ENCODE peak calls at places on chromosomes 13 and 19, in ten cellular contexts. Y is prostate gland, U is heart right ventricle, I is IMR-90, W is endothelial cell, N is HFF-Myc, L is omental fat pad, O is Peyer's patch, A is mucosa of descending colon, F is MM.1S. M is an unnamed sample.

GRCh38 chr19:33407716-33408115 is 34.2 kb downstream of the CEBPG start:
- DNase-seq in Y (no peak), O (no peak), F (no peak), A (peak; percentile 39), I (no peak), W (no peak), N (no peak), L (no peak), U (no peak), M (no peak)

GRCh38 chr13:30143671-30144400 is 163.5 kb downstream of the KATNAL1 start:
- DNase-seq in N (no peak), Y (no peak), A (no peak), O (no peak), F (peak; percentile 8), U (no peak), W (no peak), I (peak; percentile 81), L (no peak), M (no peak)

GRCh38 chr19:56751078-56751489 is 79.5 kb upstream of the ZNF835 start:
- DNase-seq in A (no peak), N (no peak), F (no peak), W (no peak), Y (no peak), L (no peak), U (no peak), I (no peak), O (no peak), M (no peak)

GRCh38 chr19:768424-768823 is 17.5 kb downstream of the MISP start:
- DNase-seq in I (peak; percentile 83), A (no peak), L (no peak), N (no peak), O (no peak), F (no peak), W (no peak), Y (no peak), U (no peak), M (peak; percentile 54)

GRCh38 chr13:20989883-20990282 is 71.5 kb downstream of the LATS2 start:
- DNase-seq in W (no peak), I (no peak), Y (no peak), A (no peak), N (no peak), F (no peak), O (no peak), U (no peak), L (no peak), M (no peak)

GRCh38 chr13:99442273-99442895 is 58.9 kb upstream of the TM9SF2 start:
- DNase-seq in W (peak; percentile 42), N (no peak), U (peak; percentile 38), L (no peak), Y (peak; percentile 40), I (peak; percentile 45), F (peak; percentile 47), O (peak; percentile 84), A (no peak), M (no peak)

GRCh38 chr13:111011899-111012298 is 97.0 kb upstream of the ANKRD10 start:
- DNase-seq in L (no peak), N (no peak), I (no peak), F (no peak), O (no peak), Y (no peak), A (no peak), U (no peak), W (no peak), M (no peak)

GRCh38 chr19:29086182-29086581 is 126.8 kb downstream of the UQCRFS1 start:
- DNase-seq in F (no peak), W (no peak), A (no peak), L (no peak), Y (no peak), I (no peak), O (no peak), N (no peak), U (no peak), M (no peak)

GRCh38 chr13:96822900-96823299 is 171.4 kb downstream of the OXGR1 start:
- DNase-seq in N (no peak), U (no peak), F (peak; percentile 53), I (no peak), O (peak; percentile 50), Y (peak; percentile 10), A (no peak), W (peak; percentile 44), L (no peak), M (no peak)

GRCh38 chr19:55597493-55597892 is 1.8 kb downstream of the FIZ1 start:
- DNase-seq in L (no peak), N (no peak), I (no peak), A (peak; percentile 68), O (no peak), F (no peak), W (no peak), Y (no peak), U (no peak), M (no peak)

GRCh38 chr13:98837896-98838295 is 85.4 kb upstream of the SLC15A1 start:
- DNase-seq in L (no peak), O (no peak), A (no peak), U (no peak), I (no peak), F (no peak), W (no peak), N (no peak), Y (no peak), M (no peak)

GRCh38 chr13:80906860-80907259 is 565.9 kb upstream of the SPRY2 start:
- DNase-seq in O (no peak), N (no peak), W (no peak), L (no peak), F (no peak), A (no peak), I (no peak), Y (no peak), U (no peak), M (no peak)

GRCh38 chr13:92984151-92984550 is 242.5 kb upstream of the GPC6 start:
- DNase-seq in A (no peak), W (no peak), L (no peak), U (no peak), I (peak; percentile 56), Y (no peak), N (no peak), F (no peak), O (no peak), M (no peak)

GRCh38 chr19:7497292-7497691 is 8.5 kb upstream of the PEX11G start:
- DNase-seq in A (no peak), N (no peak), W (peak; percentile 34), O (no peak), Y (no peak), L (no peak), I (no peak), U (no peak), F (peak; percentile 34), M (no peak)

GRCh38 chr13:100333141-100333540 is 244.2 kb downstream of the PCCA start:
- DNase-seq in N (peak; percentile 50), Y (no peak), W (no peak), L (no peak), A (no peak), O (no peak), F (no peak), I (no peak), U (no peak), M (no peak)

GRCh38 chr19:19474950-19475781 is 40.2 kb downstream of the TSSK6 start:
- DNase-seq in O (no peak), L (no peak), I (no peak), A (peak; percentile 47), W (no peak), N (no peak), Y (no peak), F (no peak), U (no peak), M (no peak)

GRCh38 chr19:39156230-39156890 is 30.8 kb downstream of the PAK4 start:
- DNase-seq in Y (no peak), L (no peak), I (peak; percentile 29), A (no peak), N (no peak), W (no peak), O (no peak), U (no peak), F (no peak), M (no peak)

GRCh38 chr13:19586904-19587634 is 25.7 kb upstream of the TPTE2 start:
- DNase-seq in O (peak; percentile 79), Y (no peak), W (no peak), I (peak; percentile 34), U (no peak), F (peak; percentile 74), L (no peak), N (peak; percentile 24), A (peak; percentile 76), M (no peak)

GRCh38 chr19:42023943-42024260 is 29.9 kb upstream of the ATP1A3 start:
- DNase-seq in A (no peak), U (no peak), Y (no peak), F (no peak), L (no peak), W (no peak), O (no peak), N (no peak), I (no peak), M (no peak)
- TF ChIP-seq CTCF in A (no peak), U (no peak), Y (no peak), F (no peak), L (no peak), W (peak; percentile 3), O (no peak), N (no peak), I (no peak), M (no peak)

GRCh38 chr19:3146677-3147100 is 10.9 kb downstream of the GNA15 start:
- DNase-seq in A (peak; percentile 61), W (peak; percentile 61), I (no peak), Y (no peak), F (peak; percentile 21), L (no peak), N (no peak), U (no peak), O (peak; percentile 69), M (no peak)
- TF ChIP-seq CTCF in A (peak; percentile 58), W (peak; percentile 87), I (peak; percentile 52), Y (peak; percentile 40), F (peak; percentile 86), L (no peak), N (peak; percentile 88), U (peak; percentile 66), O (peak; percentile 50), M (peak; percentile 71)

DNA sequence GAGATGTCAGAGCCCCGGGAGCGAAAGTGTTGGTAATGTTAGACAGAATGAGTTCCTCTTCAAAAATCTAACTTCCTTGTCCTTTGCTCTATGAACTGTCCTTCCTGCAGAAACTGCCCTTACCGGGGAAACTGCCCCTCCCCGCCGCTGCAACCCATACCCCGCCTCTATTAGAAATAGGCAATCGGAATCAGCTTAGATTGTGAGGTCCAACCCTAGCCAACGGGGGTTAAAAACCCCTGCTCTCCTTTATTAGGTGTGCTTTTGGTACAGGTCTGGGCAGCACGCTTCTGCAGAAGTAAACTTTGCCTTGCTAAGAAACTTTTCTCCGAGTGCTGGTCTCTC is 11.5 kb upstream of the CAPNS1 start:
- DNase-seq in U (no peak), L (no peak), W (no peak), N (no peak), I (no peak), F (peak; percentile 20), O (peak; percentile 78), A (no peak), Y (no peak), M (no peak)
- TF ChIP-seq CTCF in U (no peak), L (no peak), W (no peak), N (no peak), I (no peak), F (no peak), O (no peak), A (no peak), Y (no peak), M (no peak)

DNA sequence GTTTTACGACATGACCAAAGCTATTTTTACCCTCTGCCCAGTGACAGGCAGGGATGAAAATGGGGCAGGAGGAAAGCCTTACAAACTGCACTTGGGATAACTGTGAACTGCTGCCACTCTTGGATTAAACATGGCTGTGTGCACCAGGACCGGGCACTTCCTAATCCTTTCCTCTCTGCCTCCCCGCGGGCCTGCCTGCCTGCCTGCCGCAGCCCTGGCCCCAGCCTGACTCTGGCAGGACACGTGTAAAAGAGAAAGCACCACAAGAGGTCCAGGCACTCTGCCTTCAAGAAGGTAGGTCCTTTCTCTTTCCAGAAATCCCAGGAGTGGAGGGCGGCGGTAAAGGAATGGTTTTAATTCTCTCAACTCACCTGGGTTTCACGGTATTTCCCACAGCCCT is 4.8 kb downstream of the TSHZ3 start:
- DNase-seq in Y (peak; percentile 28), F (no peak), O (peak; percentile 24), W (no peak), A (no peak), U (no peak), L (no peak), I (no peak), N (no peak), M (no peak)
- TF ChIP-seq CTCF in Y (no peak), F (no peak), O (no peak), W (no peak), A (no peak), U (no peak), L (no peak), I (no peak), N (no peak), M (no peak)

M was measured in AG09319.